ENCODE peak calls at places on chromosomes 11 and 22, in eight cellular contexts. One of them, this sample, is unnamed.

GRCh38 chr11:57160665-57161064 is 21.1 kb upstream of the LRRC55 start:
- DNase-seq in uterus: no peak
- DNase-seq in fibroblast of lung: no peak
- DNase-seq in WERI-Rb-1: no peak
- DNase-seq in A549: no peak
- DNase-seq in dorsolateral prefrontal cortex: no peak
- DNase-seq in cardiac fibroblast: no peak
- DNase-seq in GM23338: no peak
- DNase-seq in this sample: no peak

GRCh38 chr22:29914165-29914564 is 31.2 kb downstream of the MTMR3 start:
- DNase-seq in uterus: no peak
- DNase-seq in fibroblast of lung: peak
- DNase-seq in WERI-Rb-1: no peak
- DNase-seq in A549: no peak
- DNase-seq in dorsolateral prefrontal cortex: no peak
- DNase-seq in cardiac fibroblast: peak
- DNase-seq in GM23338: peak
- DNase-seq in this sample: peak

GRCh38 chr11:45885921-45886721 is 670 bp downstream of the MAPK8IP1 start:
- DNase-seq in uterus: no peak
- DNase-seq in fibroblast of lung: no peak
- DNase-seq in WERI-Rb-1: peak
- DNase-seq in A549: no peak
- DNase-seq in dorsolateral prefrontal cortex: no peak
- DNase-seq in cardiac fibroblast: no peak
- DNase-seq in GM23338: peak
- DNase-seq in this sample: no peak

GRCh38 chr11:35035894-35036408 is 103.0 kb upstream of the CD44 start:
- DNase-seq in uterus: no peak
- DNase-seq in fibroblast of lung: peak
- DNase-seq in WERI-Rb-1: no peak
- DNase-seq in A549: no peak
- DNase-seq in dorsolateral prefrontal cortex: no peak
- DNase-seq in cardiac fibroblast: peak
- DNase-seq in GM23338: no peak
- DNase-seq in this sample: peak

GRCh38 chr11:110710520-110711381 is 1.5 kb downstream of the ARHGAP20 start:
- DNase-seq in uterus: peak
- DNase-seq in fibroblast of lung: peak
- DNase-seq in WERI-Rb-1: peak
- DNase-seq in A549: no peak
- DNase-seq in dorsolateral prefrontal cortex: peak
- DNase-seq in cardiac fibroblast: peak
- DNase-seq in GM23338: peak
- DNase-seq in this sample: no peak

GRCh38 chr11:111886844-111887243 is 7.5 kb downstream of the CFAP68 start:
- DNase-seq in uterus: no peak
- DNase-seq in fibroblast of lung: peak
- DNase-seq in WERI-Rb-1: no peak
- DNase-seq in A549: no peak
- DNase-seq in dorsolateral prefrontal cortex: no peak
- DNase-seq in cardiac fibroblast: no peak
- DNase-seq in GM23338: no peak
- DNase-seq in this sample: no peak

GRCh38 chr11:28877366-28877765 is 769.2 kb downstream of the METTL15 start:
- DNase-seq in uterus: no peak
- DNase-seq in fibroblast of lung: no peak
- DNase-seq in WERI-Rb-1: no peak
- DNase-seq in A549: no peak
- DNase-seq in dorsolateral prefrontal cortex: no peak
- DNase-seq in cardiac fibroblast: no peak
- DNase-seq in GM23338: no peak
- DNase-seq in this sample: no peak

GRCh38 chr11:20058749-20059458 is 101.4 kb downstream of the DBX1 start:
- DNase-seq in uterus: no peak
- DNase-seq in fibroblast of lung: no peak
- DNase-seq in WERI-Rb-1: no peak
- DNase-seq in A549: no peak
- DNase-seq in dorsolateral prefrontal cortex: no peak
- DNase-seq in cardiac fibroblast: no peak
- DNase-seq in GM23338: no peak
- DNase-seq in this sample: no peak

GRCh38 chr11:79074547-79074946 is 366.3 kb downstream of the TENM4 start:
- DNase-seq in uterus: no peak
- DNase-seq in fibroblast of lung: no peak
- DNase-seq in WERI-Rb-1: no peak
- DNase-seq in A549: no peak
- DNase-seq in dorsolateral prefrontal cortex: no peak
- DNase-seq in cardiac fibroblast: no peak
- DNase-seq in GM23338: no peak
- DNase-seq in this sample: no peak

GRCh38 chr11:122895591-122895990 is 13.0 kb downstream of the JHY start:
- DNase-seq in uterus: no peak
- DNase-seq in fibroblast of lung: no peak
- DNase-seq in WERI-Rb-1: no peak
- DNase-seq in A549: no peak
- DNase-seq in dorsolateral prefrontal cortex: no peak
- DNase-seq in cardiac fibroblast: no peak
- DNase-seq in GM23338: no peak
- DNase-seq in this sample: no peak

GRCh38 chr11:129316781-129317180 is 58.9 kb upstream of the BARX2 start:
- DNase-seq in uterus: no peak
- DNase-seq in fibroblast of lung: no peak
- DNase-seq in WERI-Rb-1: no peak
- DNase-seq in A549: no peak
- DNase-seq in dorsolateral prefrontal cortex: no peak
- DNase-seq in cardiac fibroblast: no peak
- DNase-seq in GM23338: no peak
- DNase-seq in this sample: no peak

GRCh38 chr11:10784229-10785145 is 24.2 kb downstream of the EIF4G2 start:
- DNase-seq in uterus: no peak
- DNase-seq in fibroblast of lung: peak
- DNase-seq in WERI-Rb-1: no peak
- DNase-seq in A549: no peak
- DNase-seq in dorsolateral prefrontal cortex: no peak
- DNase-seq in cardiac fibroblast: peak
- DNase-seq in GM23338: no peak
- DNase-seq in this sample: no peak

GRCh38 chr22:50225200-50225969 is 19.4 kb downstream of the TUBGCP6 start:
- DNase-seq in uterus: no peak
- DNase-seq in fibroblast of lung: no peak
- DNase-seq in WERI-Rb-1: no peak
- DNase-seq in A549: no peak
- DNase-seq in dorsolateral prefrontal cortex: no peak
- DNase-seq in cardiac fibroblast: no peak
- DNase-seq in GM23338: no peak
- DNase-seq in this sample: no peak

GRCh38 chr11:76207642-76208378 is 1.5 kb upstream of the WNT11 start:
- DNase-seq in uterus: peak
- DNase-seq in fibroblast of lung: peak
- DNase-seq in WERI-Rb-1: peak
- DNase-seq in A549: peak
- DNase-seq in dorsolateral prefrontal cortex: peak
- DNase-seq in cardiac fibroblast: peak
- DNase-seq in GM23338: peak
- DNase-seq in this sample: no peak

DNA sequence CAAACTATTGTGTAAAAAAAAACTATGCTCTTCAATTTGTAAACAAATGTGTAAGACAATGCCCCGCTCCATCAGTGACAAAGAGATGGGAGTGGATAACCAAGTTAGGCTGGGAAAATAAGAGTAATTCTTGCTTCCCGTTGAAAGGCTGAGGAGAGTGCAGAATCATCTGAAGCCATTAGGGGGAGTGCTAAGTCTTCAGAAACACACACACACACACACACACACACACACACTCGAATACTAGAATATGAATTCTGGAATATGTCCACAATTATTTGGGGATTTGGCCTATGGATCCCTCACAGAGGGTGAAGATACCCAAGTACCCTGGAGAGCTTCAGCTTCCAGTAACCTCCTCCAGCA is 27.8 kb upstream of the ROBO3 start:
- DNase-seq in uterus: no peak
- DNase-seq in fibroblast of lung: peak
- DNase-seq in WERI-Rb-1: peak
- DNase-seq in A549: peak
- DNase-seq in dorsolateral prefrontal cortex: no peak
- DNase-seq in cardiac fibroblast: peak
- DNase-seq in GM23338: peak
- DNase-seq in this sample: peak
- TF ChIP-seq CTCF in uterus: no peak
- TF ChIP-seq CTCF in fibroblast of lung: peak
- TF ChIP-seq CTCF in WERI-Rb-1: peak
- TF ChIP-seq CTCF in A549: no peak
- TF ChIP-seq CTCF in dorsolateral prefrontal cortex: no peak
- TF ChIP-seq CTCF in cardiac fibroblast: peak
- TF ChIP-seq CTCF in GM23338: peak
- TF ChIP-seq CTCF in this sample: peak

DNA sequence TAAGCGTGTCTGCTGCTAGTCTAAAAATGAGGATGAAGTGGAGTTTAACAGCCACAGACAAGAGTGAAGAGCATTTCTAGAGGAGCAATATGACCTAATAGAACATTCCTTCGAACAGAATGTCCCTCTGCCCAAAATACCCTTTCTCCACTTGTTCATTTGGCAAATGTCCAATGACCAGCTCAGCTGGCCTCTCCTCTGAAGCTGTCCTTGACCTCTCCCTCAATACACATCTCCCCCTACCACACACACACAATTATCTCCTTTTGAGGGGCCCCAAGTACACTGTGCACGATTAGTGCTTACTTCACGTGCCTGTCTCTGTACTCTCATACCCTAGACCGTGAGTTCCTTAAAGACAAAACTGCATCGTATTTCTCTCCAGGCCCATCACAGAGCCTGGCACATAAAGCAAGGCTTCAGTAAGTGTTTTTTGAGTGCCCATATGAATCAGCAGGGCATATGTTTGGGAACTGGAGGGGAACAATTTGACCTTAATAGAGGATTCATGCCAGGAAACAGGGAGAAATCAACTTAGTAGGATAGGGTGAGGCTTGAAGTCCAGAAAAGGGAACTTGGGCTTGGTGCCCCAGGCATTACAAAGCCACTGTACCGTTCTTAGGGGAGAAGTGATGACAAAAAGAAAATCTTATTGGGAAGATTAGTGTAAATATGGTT is 18.1 kb upstream of the NCAM1 start:
- DNase-seq in uterus: no peak
- DNase-seq in fibroblast of lung: no peak
- DNase-seq in WERI-Rb-1: no peak
- DNase-seq in A549: no peak
- DNase-seq in dorsolateral prefrontal cortex: no peak
- DNase-seq in cardiac fibroblast: peak
- DNase-seq in GM23338: no peak
- DNase-seq in this sample: no peak
- H3K4me3 ChIP-seq in uterus: no peak
- H3K4me3 ChIP-seq in fibroblast of lung: no peak
- H3K4me3 ChIP-seq in WERI-Rb-1: no peak
- H3K4me3 ChIP-seq in A549: no peak
- H3K4me3 ChIP-seq in dorsolateral prefrontal cortex: no peak
- H3K4me3 ChIP-seq in cardiac fibroblast: no peak
- H3K4me3 ChIP-seq in GM23338: no peak
- H3K4me3 ChIP-seq in this sample: no peak

DNA sequence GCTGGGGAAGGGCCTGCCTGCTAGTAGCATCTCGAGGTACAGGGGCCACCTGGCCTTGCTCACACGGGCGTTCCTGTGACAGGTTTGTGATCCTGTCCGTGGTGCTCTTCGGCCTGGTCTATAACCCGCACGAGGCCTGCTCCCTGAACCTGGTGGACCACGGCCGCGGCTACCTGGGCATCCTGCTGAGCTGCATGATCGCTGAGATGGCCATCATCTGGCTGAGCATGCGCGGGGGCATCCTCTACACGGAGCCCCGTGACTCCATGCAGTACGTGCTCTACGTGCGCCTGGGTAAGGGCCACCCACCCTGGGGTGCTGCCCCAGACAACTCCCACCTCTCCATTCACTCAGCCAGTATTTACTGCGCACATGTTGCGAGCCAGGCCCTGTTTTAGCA is 31.8 kb upstream of the MYRF start:
- DNase-seq in uterus: no peak
- DNase-seq in fibroblast of lung: no peak
- DNase-seq in WERI-Rb-1: no peak
- DNase-seq in A549: no peak
- DNase-seq in dorsolateral prefrontal cortex: no peak
- DNase-seq in cardiac fibroblast: no peak
- DNase-seq in GM23338: no peak
- DNase-seq in this sample: no peak
- TF ChIP-seq CTCF in uterus: no peak
- TF ChIP-seq CTCF in fibroblast of lung: no peak
- TF ChIP-seq CTCF in WERI-Rb-1: no peak
- TF ChIP-seq CTCF in A549: no peak
- TF ChIP-seq CTCF in dorsolateral prefrontal cortex: no peak
- TF ChIP-seq CTCF in cardiac fibroblast: no peak
- TF ChIP-seq CTCF in GM23338: no peak
- TF ChIP-seq CTCF in this sample: no peak

GRCh38 chr11:69819109-69819490 is at the start of gene FGF3:
- DNase-seq in uterus: no peak
- DNase-seq in fibroblast of lung: no peak
- DNase-seq in WERI-Rb-1: no peak
- DNase-seq in A549: no peak
- DNase-seq in dorsolateral prefrontal cortex: no peak
- DNase-seq in cardiac fibroblast: no peak
- DNase-seq in GM23338: peak
- DNase-seq in this sample: no peak
- H3K4me3 ChIP-seq in uterus: no peak
- H3K4me3 ChIP-seq in fibroblast of lung: no peak
- H3K4me3 ChIP-seq in WERI-Rb-1: peak
- H3K4me3 ChIP-seq in A549: peak
- H3K4me3 ChIP-seq in dorsolateral prefrontal cortex: no peak
- H3K4me3 ChIP-seq in cardiac fibroblast: no peak
- H3K4me3 ChIP-seq in GM23338: peak
- H3K4me3 ChIP-seq in this sample: no peak

GRCh38 chr22:47213571-47214230 is 451.3 kb downstream of the TBC1D22A start:
- DNase-seq in uterus: no peak
- DNase-seq in fibroblast of lung: peak
- DNase-seq in WERI-Rb-1: peak
- DNase-seq in A549: peak
- DNase-seq in dorsolateral prefrontal cortex: no peak
- DNase-seq in cardiac fibroblast: peak
- DNase-seq in GM23338: peak
- DNase-seq in this sample: no peak
- TF ChIP-seq CTCF in uterus: no peak
- TF ChIP-seq CTCF in fibroblast of lung: peak
- TF ChIP-seq CTCF in WERI-Rb-1: peak
- TF ChIP-seq CTCF in A549: peak
- TF ChIP-seq CTCF in dorsolateral prefrontal cortex: peak
- TF ChIP-seq CTCF in cardiac fibroblast: peak
- TF ChIP-seq CTCF in GM23338: peak
- TF ChIP-seq CTCF in this sample: peak

DNA sequence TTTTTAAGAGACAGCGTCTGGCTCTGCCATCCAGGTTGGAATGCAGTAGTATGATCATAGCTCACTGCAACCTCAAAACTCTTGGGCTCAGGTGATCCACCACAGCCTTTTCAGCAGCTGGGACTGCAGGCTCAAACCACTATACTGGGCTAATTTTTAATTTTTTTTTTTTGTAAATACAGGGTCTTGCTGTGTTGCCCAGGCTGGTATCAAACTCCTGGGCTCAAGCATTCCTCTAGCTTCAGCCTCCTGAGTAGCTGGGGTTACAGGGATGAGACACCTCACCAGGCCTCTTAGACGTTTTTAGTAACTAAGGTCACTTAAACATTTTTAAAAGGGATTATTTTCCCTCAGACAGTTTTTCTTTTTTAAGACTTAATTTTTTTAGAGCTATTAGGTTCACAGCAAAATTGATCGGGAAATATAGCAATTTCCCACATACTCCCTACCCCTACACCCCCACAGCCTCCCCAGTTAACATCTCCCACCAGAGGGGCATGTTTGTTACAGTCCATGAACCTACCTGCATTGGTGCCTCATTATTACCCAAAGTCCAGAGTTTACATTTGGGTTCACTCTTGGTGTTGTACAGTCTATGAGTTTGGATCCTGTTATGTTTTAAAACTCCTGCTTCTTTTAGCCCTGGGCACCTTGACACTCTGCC is 3.9 kb downstream of the BCR start:
- DNase-seq in uterus: no peak
- DNase-seq in fibroblast of lung: no peak
- DNase-seq in WERI-Rb-1: no peak
- DNase-seq in A549: no peak
- DNase-seq in dorsolateral prefrontal cortex: no peak
- DNase-seq in cardiac fibroblast: no peak
- DNase-seq in GM23338: no peak
- DNase-seq in this sample: no peak
- H3K4me3 ChIP-seq in uterus: no peak
- H3K4me3 ChIP-seq in fibroblast of lung: peak
- H3K4me3 ChIP-seq in WERI-Rb-1: peak
- H3K4me3 ChIP-seq in A549: no peak
- H3K4me3 ChIP-seq in dorsolateral prefrontal cortex: peak
- H3K4me3 ChIP-seq in cardiac fibroblast: no peak
- H3K4me3 ChIP-seq in GM23338: peak
- H3K4me3 ChIP-seq in this sample: peak

This sample was measured in retinal pigment epithelial cell.